ENCODE peak calls at places on chromosomes 7 and 10, in four cellular contexts. A, S, D and Q are unnamed samples.

GRCh38 chr10:44723654-44724053 is 187.5 kb upstream of the TMEM72 start:
- DNase-seq in A (no peak), D (peak), S (no peak), Q (no peak)

GRCh38 chr10:96890172-96890513 is 58.0 kb downstream of the LCOR start:
- DNase-seq in S (no peak), D (no peak), A (no peak), Q (no peak)

GRCh38 chr7:82598958-82599357 is 155.4 kb upstream of the CACNA2D1 start:
- DNase-seq in S (no peak), A (no peak), D (peak), Q (no peak)

GRCh38 chr10:132700168-132701098 is 85.5 kb downstream of the NKX6-2 start:
- DNase-seq in D (peak), A (no peak), S (no peak), Q (no peak)

GRCh38 chr10:88245974-88246511 is 337.1 kb downstream of the RNLS start:
- DNase-seq in S (no peak), D (peak), A (no peak), Q (no peak)

GRCh38 chr7:116395125-116395791 is 104.3 kb upstream of the CAV2 start:
- DNase-seq in S (no peak), A (peak), D (peak), Q (no peak)

GRCh38 chr7:1856966-1857441 is 186.9 kb downstream of the ELFN1 start:
- DNase-seq in D (no peak), S (no peak), A (no peak), Q (no peak)

GRCh38 chr10:62543981-62544380 is 169.8 kb downstream of the ZNF365 start:
- DNase-seq in A (no peak), S (no peak), D (no peak), Q (no peak)

GRCh38 chr7:141073173-141073640 is 657 bp upstream of the TMEM178B start:
- DNase-seq in A (no peak), D (peak), S (peak), Q (peak)

GRCh38 chr7:128025380-128025779 is 5.9 kb downstream of the LRRC4 start:
- DNase-seq in A (no peak), S (no peak), D (peak), Q (no peak)

GRCh38 chr7:141102436-141102835 is 28.6 kb downstream of the TMEM178B start:
- DNase-seq in D (no peak), S (no peak), A (no peak), Q (no peak)

GRCh38 chr7:101690061-101690460 is 61.0 kb upstream of the MYL10 start:
- DNase-seq in D (no peak), A (no peak), S (no peak), Q (no peak)

GRCh38 chr10:35542303-35542702 is 62.8 kb upstream of the GJD4 start:
- DNase-seq in D (no peak), S (no peak), A (no peak), Q (no peak)

GRCh38 chr7:50853311-50853710 is 70.6 kb upstream of the GRB10 start:
- DNase-seq in D (no peak), S (no peak), A (no peak), Q (no peak)

GRCh38 chr10:99337261-99337905 is 8.2 kb downstream of the CNNM1 start:
- DNase-seq in A (peak), D (peak), S (no peak), Q (no peak)

GRCh38 chr10:119233123-119233820 is 25.9 kb downstream of the GRK5 start:
- DNase-seq in S (peak), D (no peak), A (no peak), Q (no peak)

GRCh38 chr7:26006421-26006820 is 145.6 kb upstream of the NFE2L3 start:
- DNase-seq in A (no peak), S (no peak), D (no peak), Q (no peak)

GRCh38 chr7:107180378-107180777 is 11.6 kb downstream of the HBP1 start:
- DNase-seq in S (peak), A (peak), D (peak), Q (no peak)

GRCh38 chr7:139095194-139095659 is 14.3 kb downstream of the ZC3HAV1 start:
- DNase-seq in S (peak), D (no peak), A (peak), Q (no peak)

GRCh38 chr7:155962191-155962967 is 150.1 kb upstream of the SHH start:
- DNase-seq in S (peak), A (peak), D (no peak), Q (no peak)

GRCh38 chr10:72911758-72912157 is 18.2 kb downstream of the OIT3 start:
- DNase-seq in A (no peak), D (no peak), S (no peak), Q (no peak)

GRCh38 chr10:73906524-73907447 is 4.1 kb upstream of the PLAU start:
- DNase-seq in S (no peak), D (peak), A (no peak), Q (peak)

GRCh38 chr7:40500209-40500608 is 365.4 kb downstream of the SUGCT start:
- DNase-seq in A (no peak), D (no peak), S (no peak), Q (no peak)

GRCh38 chr10:132467464-132468149 is 70.0 kb upstream of the INPP5A start:
- DNase-seq in D (no peak), A (peak), S (no peak), Q (no peak)

GRCh38 chr7:90270431-90271178 is 25.6 kb downstream of the CFAP69 start:
- DNase-seq in S (no peak), A (no peak), D (no peak), Q (no peak)

GRCh38 chr7:7246223-7246622 is 63.9 kb downstream of the C1GALT1 start:
- DNase-seq in D (no peak), A (no peak), S (no peak), Q (no peak)

GRCh38 chr7:22630069-22630468 is 96.9 kb upstream of the IL6 start:
- DNase-seq in S (no peak), A (no peak), D (no peak), Q (no peak)

GRCh38 chr7:107494315-107494751 is 24.5 kb downstream of the GPR22 start:
- DNase-seq in S (no peak), D (no peak), A (peak), Q (no peak)

GRCh38 chr7:155198901-155199845 is 98.5 kb upstream of the INSIG1 start:
- DNase-seq in A (no peak), S (peak), D (peak), Q (no peak)